ENCODE peak calls at places on chromosomes 6 and 20, in seven cellular contexts. L is tibial nerve, C is mesenchymal stem cell, I is ovary, B is astrocyte, S is transverse colon, A is ascending aorta. H is an unnamed sample.

GRCh38 chr6:87798393-87799278 is 96.6 kb upstream of the AKIRIN2 start:
- DNase-seq in L (no peak), C (no peak), I (no peak), B (no peak), S (no peak), A (no peak), H (no peak)

GRCh38 chr6:19435755-19436154 is 401.4 kb upstream of the ID4 start:
- DNase-seq in L (no peak), C (no peak), I (no peak), B (no peak), S (no peak), A (no peak), H (no peak)

GRCh38 chr20:31881945-31882344 is 11.5 kb downstream of the TTLL9 start:
- DNase-seq in L (no peak), C (no peak), I (no peak), B (no peak), S (no peak), A (no peak), H (no peak)

GRCh38 chr20:43942661-43943285 is 28.1 kb downstream of the TOX2 start:
- DNase-seq in L (no peak), C (peak; percentile 81), I (no peak), B (peak; percentile 71), S (no peak), A (no peak), H (peak; percentile 53)

GRCh38 chr6:122098091-122098769 is 301.2 kb upstream of the HSF2 start:
- DNase-seq in L (no peak), C (peak; percentile 0), I (no peak), B (peak; percentile 2), S (no peak), A (no peak), H (no peak)

GRCh38 chr6:57024321-57024720 is 22.2 kb upstream of the KIAA1586 start:
- DNase-seq in L (no peak), C (no peak), I (no peak), B (no peak), S (no peak), A (no peak), H (no peak)

GRCh38 chr20:32037929-32038328 is 14.1 kb upstream of the HCK start:
- DNase-seq in L (no peak), C (peak; percentile 28), I (no peak), B (peak; percentile 52), S (no peak), A (no peak), H (no peak)

GRCh38 chr6:80720824-80721223 is 614.4 kb downstream of the BCKDHB start:
- DNase-seq in L (no peak), C (no peak), I (no peak), B (no peak), S (no peak), A (no peak), H (no peak)

GRCh38 chr6:19918436-19918835 is 81.3 kb downstream of the ID4 start:
- DNase-seq in L (no peak), C (no peak), I (no peak), B (no peak), S (no peak), A (no peak), H (no peak)

GRCh38 chr6:11389977-11390376 is 147.6 kb upstream of the TMEM170B start:
- DNase-seq in L (no peak), C (no peak), I (no peak), B (peak; percentile 84), S (no peak), A (peak; percentile 79), H (no peak)

GRCh38 chr6:558089-558488 is 98.8 kb downstream of the HUS1B start:
- DNase-seq in L (no peak), C (no peak), I (no peak), B (no peak), S (no peak), A (no peak), H (no peak)

GRCh38 chr6:90190181-90190580 is 106.5 kb downstream of the BACH2 start:
- DNase-seq in L (no peak), C (no peak), I (no peak), B (peak; percentile 64), S (no peak), A (no peak), H (no peak)

GRCh38 chr6:90186637-90187361 is 109.8 kb downstream of the BACH2 start:
- DNase-seq in L (no peak), C (no peak), I (no peak), B (no peak), S (no peak), A (no peak), H (peak; percentile 77)

GRCh38 chr6:90190752-90191393 is 105.8 kb downstream of the BACH2 start:
- DNase-seq in L (no peak), C (no peak), I (no peak), B (no peak), S (no peak), A (no peak), H (no peak)

GRCh38 chr6:90184334-90185298 is 112.0 kb downstream of the BACH2 start:
- DNase-seq in L (no peak), C (peak; percentile 33), I (no peak), B (peak; percentile 77), S (no peak), A (no peak), H (no peak)

GRCh38 chr6:90187437-90188049 is 109.1 kb downstream of the BACH2 start:
- DNase-seq in L (no peak), C (peak; percentile 40), I (no peak), B (no peak), S (no peak), A (no peak), H (no peak)
- H3K4me1 ChIP-seq in L (no peaks in the 10 kb centered on the region), C (peaks cover 5% of the 10 kb centered on the region), I (no peaks in the 10 kb centered on the region), B (peaks cover 9% of the 10 kb centered on the region), S (peaks cover 14% of the 10 kb centered on the region), A (peaks cover 5% of the 10 kb centered on the region), H (no peaks in the 10 kb centered on the region)

GRCh38 chr20:46331612-46332361 is 23.5 kb upstream of the CDH22 start:
- DNase-seq in L (no peak), C (no peak), I (no peak), B (no peak), S (peak; percentile 20), A (no peak), H (no peak)
- H3K27me3 ChIP-seq in L (peaks cover 68% of the 10 kb centered on the region), C (peaks cover 68% of the 10 kb centered on the region), I (no peaks in the 10 kb centered on the region), B (peaks cover 29% of the 10 kb centered on the region), S (peaks cover 83% of the 10 kb centered on the region), A (peaks cover 10% of the 10 kb centered on the region), H (peaks cover 3% of the 10 kb centered on the region)

GRCh38 chr6:34425132-34425497 is 754 bp downstream of the RPS10 start:
- DNase-seq in L (no peak), C (peak; percentile 30), I (no peak), B (peak; percentile 4), S (no peak), A (no peak), H (no peak)

GRCh38 chr6:34423254-34423653 is 2.6 kb downstream of the RPS10 start:
- DNase-seq in L (no peak), C (peak; percentile 44), I (no peak), B (peak; percentile 36), S (no peak), A (no peak), H (no peak)

GRCh38 chr6:34425498-34426410 is at the start of gene RPS10:
- DNase-seq in L (peak; percentile 82), C (peak; percentile 95), I (peak; percentile 97), B (peak; percentile 79), S (peak; percentile 94), A (peak; percentile 94), H (peak; percentile 88)

GRCh38 chr6:34424200-34425131 is 1.4 kb downstream of the RPS10 start:
- DNase-seq in L (no peak), C (no peak), I (no peak), B (no peak), S (no peak), A (no peak), H (no peak)
- H3K27ac ChIP-seq in L (peak overlapping the region; percentile 87), C (no peak overlapping the region), I (peak overlapping the region; percentile 76), B (peak overlapping the region; percentile 84), S (peak overlapping the region; percentile 84), A (peak overlapping the region; percentile 85), H (peak overlapping the region; percentile 93)

GRCh38 chr6:107059606-107060005 is 31.6 kb downstream of the MTRES1 start:
- DNase-seq in L (no peak), C (no peak), I (no peak), B (no peak), S (no peak), A (no peak), H (no peak)

GRCh38 chr6:107057679-107058078 is 29.7 kb downstream of the MTRES1 start:
- DNase-seq in L (no peak), C (no peak), I (no peak), B (no peak), S (no peak), A (no peak), H (no peak)

GRCh38 chr6:107061125-107062020 is 33.4 kb downstream of the MTRES1 start:
- DNase-seq in L (no peak), C (peak; percentile 20), I (no peak), B (no peak), S (no peak), A (no peak), H (peak; percentile 5)

GRCh38 chr6:107062691-107063090 is 34.7 kb downstream of the MTRES1 start:
- DNase-seq in L (no peak), C (no peak), I (no peak), B (no peak), S (no peak), A (no peak), H (no peak)

GRCh38 chr6:107060704-107061103 is 32.7 kb downstream of the MTRES1 start:
- DNase-seq in L (no peak), C (no peak), I (no peak), B (no peak), S (no peak), A (no peak), H (no peak)
- H3K4me1 ChIP-seq in L (no peaks in the 10 kb centered on the region), C (peaks cover 11% of the 10 kb centered on the region), I (no peaks in the 10 kb centered on the region), B (peaks cover 18% of the 10 kb centered on the region), S (peaks cover 16% of the 10 kb centered on the region), A (no peaks in the 10 kb centered on the region), H (peaks cover 11% of the 10 kb centered on the region)

DNA sequence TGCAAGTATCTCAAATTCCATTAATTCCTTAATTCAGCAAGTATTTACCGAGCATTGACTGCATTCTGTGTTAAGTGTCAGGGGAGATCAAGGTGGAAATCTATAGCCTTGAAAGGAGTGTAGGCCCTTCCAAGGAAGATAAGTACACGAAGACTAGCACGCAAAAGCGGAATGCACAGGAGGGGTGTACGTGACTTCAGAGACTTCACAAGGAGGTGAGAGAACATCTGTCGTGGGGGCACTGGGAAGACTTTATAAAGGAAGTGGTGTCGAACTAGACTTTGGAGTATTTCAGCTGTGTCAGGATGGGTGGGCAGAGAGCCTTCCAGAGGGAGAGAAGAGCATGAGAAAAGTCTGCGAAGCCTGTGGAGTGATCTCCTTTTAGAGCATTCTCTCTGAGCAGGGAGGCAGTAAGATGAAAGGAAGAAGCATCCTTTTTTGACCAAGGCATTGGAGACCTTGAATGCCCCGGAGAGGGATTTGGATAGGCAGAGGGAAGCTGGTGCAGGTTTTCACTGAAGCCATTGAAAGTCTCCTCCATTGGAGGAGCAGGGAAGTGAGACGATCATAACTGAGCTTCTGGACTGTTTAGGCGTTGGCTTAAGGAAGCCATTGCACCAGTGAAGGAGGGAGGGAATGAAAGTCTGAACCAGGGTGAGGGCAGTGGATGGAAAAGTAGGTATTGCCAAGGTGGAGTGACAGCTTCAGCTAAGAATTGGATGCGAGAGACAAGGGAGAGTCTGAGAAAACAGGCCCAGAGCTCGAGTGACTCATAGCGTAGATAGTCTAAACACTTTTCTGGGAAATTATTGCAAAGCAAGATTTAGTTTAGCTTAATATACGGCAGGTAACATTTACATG is 4.3 kb downstream of the DSP start:
- DNase-seq in L (no peak), C (peak; percentile 39), I (no peak), B (no peak), S (no peak), A (no peak), H (no peak)
- H3K27me3 ChIP-seq in L (peaks cover 73% of the 10 kb centered on the region), C (no peaks in the 10 kb centered on the region), I (no peaks in the 10 kb centered on the region), B (peaks cover 2% of the 10 kb centered on the region), S (peaks cover 32% of the 10 kb centered on the region), A (peaks cover 12% of the 10 kb centered on the region), H (peaks cover 4% of the 10 kb centered on the region)

H was measured in naive thymus-derived CD4-positive, alpha-beta T cell.